ENCODE peak calls at places on chromosomes 5 and 9, in four cellular contexts. D is tibial artery, O is upper lobe of left lung, W is neural progenitor cell. P is an unnamed sample.

GRCh38 chr9:130607640-130608420 is 28.5 kb downstream of the FUBP3 start:
- DNase-seq in O (no peak), D (no peak), W (no peak), P (no peak)

GRCh38 chr9:91530829-91531228 is 107.2 kb upstream of the NFIL3 start:
- DNase-seq in W (no peak), O (no peak), D (no peak), P (no peak)

GRCh38 chr5:112548246-112548982 is 129.3 kb upstream of the EPB41L4A start:
- DNase-seq in W (no peak), D (no peak), O (peak; percentile 25), P (no peak)

GRCh38 chr9:121194730-121195129 is 6.9 kb downstream of the RAB14 start:
- DNase-seq in O (no peak), W (no peak), D (no peak), P (no peak)

GRCh38 chr5:56305551-56305950 is 72.4 kb upstream of the ANKRD55 start:
- DNase-seq in W (no peak), D (no peak), O (no peak), P (no peak)

GRCh38 chr9:119803679-119804078 is 434.4 kb upstream of the BRINP1 start:
- DNase-seq in O (no peak), D (no peak), W (no peak), P (no peak)

GRCh38 chr5:119287547-119288073 is 68.2 kb upstream of the TNFAIP8 start:
- DNase-seq in O (no peak), D (no peak), W (no peak), P (peak; percentile 30)

GRCh38 chr9:86175223-86175622 is 75.9 kb upstream of the GOLM1 start:
- DNase-seq in O (no peak), D (no peak), W (no peak), P (no peak)

GRCh38 chr9:75152416-75152815 is 64.1 kb downstream of the OSTF1 start:
- DNase-seq in D (no peak), O (no peak), W (no peak), P (peak; percentile 22)

GRCh38 chr9:74951725-74952151 is 974 bp downstream of the C9orf40 start:
- DNase-seq in O (peak; percentile 59), W (peak; percentile 58), D (peak; percentile 73), P (peak; percentile 54)

GRCh38 chr5:177366528-177367322 is 9.0 kb downstream of the RGS14 start:
- DNase-seq in W (peak; percentile 96), O (peak; percentile 90), D (peak; percentile 95), P (no peak)

GRCh38 chr5:72688926-72689325 is 127.5 kb upstream of the TNPO1 start:
- DNase-seq in D (no peak), O (no peak), W (no peak), P (no peak)
- H3K27me3 ChIP-seq in D (no peaks in the 10 kb centered on the region), O (no peaks in the 10 kb centered on the region), W (no peaks in the 10 kb centered on the region), P (peaks cover 3% of the 10 kb centered on the region)

GRCh38 chr5:142657446-142657845 is 28.4 kb downstream of the FGF1 start:
- DNase-seq in W (no peak), O (no peak), D (no peak), P (no peak)

GRCh38 chr5:142652563-142652962 is 33.3 kb downstream of the FGF1 start:
- DNase-seq in W (no peak), D (no peak), O (no peak), P (no peak)

GRCh38 chr5:142653321-142653720 is 32.6 kb downstream of the FGF1 start:
- DNase-seq in W (no peak), O (no peak), D (no peak), P (no peak)

GRCh38 chr5:142655339-142656267 is 30.3 kb downstream of the FGF1 start:
- DNase-seq in D (peak; percentile 92), W (peak; percentile 87), O (peak; percentile 76), P (peak; percentile 51)

GRCh38 chr5:142654578-142655042 is 31.3 kb downstream of the FGF1 start:
- DNase-seq in D (no peak), O (no peak), W (no peak), P (no peak)
- TF ChIP-seq CTCF in D (no peak), O (no peak), W (no peak), P (no peak)

DNA sequence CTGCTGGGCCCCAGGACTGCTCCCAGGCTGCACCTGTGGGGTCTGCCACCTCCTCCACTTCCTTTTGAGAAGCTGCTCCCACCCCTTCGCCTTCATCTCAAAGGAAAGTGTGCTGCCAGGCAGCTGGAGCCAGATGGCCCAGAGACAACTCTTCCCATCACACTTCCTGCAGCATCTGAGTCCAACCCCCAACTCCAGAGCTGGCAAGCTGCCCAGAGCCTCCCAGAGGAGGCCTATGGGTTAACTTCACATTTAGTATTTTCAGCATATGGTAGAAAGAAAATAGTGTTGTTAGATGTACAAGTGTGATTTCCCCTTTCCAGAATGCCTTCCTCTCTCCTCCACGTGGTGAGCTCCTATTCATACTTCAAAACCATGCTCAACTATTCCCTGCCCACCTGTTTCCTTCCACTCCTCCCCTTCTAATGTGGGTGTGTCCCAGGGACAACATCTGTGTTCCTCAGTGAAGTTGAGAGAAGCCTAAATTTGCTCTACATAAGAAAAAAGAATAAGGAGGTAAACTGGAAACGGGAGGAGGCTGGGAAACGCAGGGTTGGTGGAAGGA is 38.6 kb upstream of the KCNMB1 start:
- DNase-seq in D (peak; percentile 42), W (no peak), O (no peak), P (no peak)
- H3K27me3 ChIP-seq in D (peaks cover 52% of the 10 kb centered on the region), W (no peaks in the 10 kb centered on the region), O (no peaks in the 10 kb centered on the region), P (no peaks in the 10 kb centered on the region)

GRCh38 chr5:53917095-53917494 is 356.7 kb downstream of the NDUFS4 start:
- DNase-seq in D (no peak), W (no peak), O (no peak), P (no peak)
- TF ChIP-seq CTCF in D (no peak), W (peak; percentile 17), O (no peak), P (no peak)

DNA sequence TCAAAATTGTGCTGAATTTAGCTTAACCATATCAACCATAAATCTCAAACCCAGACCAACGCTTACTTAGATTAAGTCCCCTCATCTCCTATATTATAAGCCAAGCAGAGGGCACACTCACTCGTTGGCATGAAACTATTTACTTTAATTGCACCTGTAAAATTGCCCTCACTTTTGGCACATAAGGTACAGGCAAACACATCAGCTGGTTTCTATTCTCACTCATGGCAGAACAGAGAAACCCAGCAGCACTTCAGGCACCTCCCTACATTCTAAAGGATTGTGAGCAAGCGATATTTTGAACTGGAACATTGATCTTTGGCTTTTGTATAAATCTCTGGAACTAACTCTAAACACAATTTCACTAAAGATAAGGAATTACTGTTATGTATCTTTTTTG is 845.6 kb upstream of the CDH6 start:
- DNase-seq in W (no peak), O (no peak), D (no peak), P (no peak)
- H3K27me3 ChIP-seq in W (no peaks in the 10 kb centered on the region), O (no peaks in the 10 kb centered on the region), D (no peaks in the 10 kb centered on the region), P (no peaks in the 10 kb centered on the region)

DNA sequence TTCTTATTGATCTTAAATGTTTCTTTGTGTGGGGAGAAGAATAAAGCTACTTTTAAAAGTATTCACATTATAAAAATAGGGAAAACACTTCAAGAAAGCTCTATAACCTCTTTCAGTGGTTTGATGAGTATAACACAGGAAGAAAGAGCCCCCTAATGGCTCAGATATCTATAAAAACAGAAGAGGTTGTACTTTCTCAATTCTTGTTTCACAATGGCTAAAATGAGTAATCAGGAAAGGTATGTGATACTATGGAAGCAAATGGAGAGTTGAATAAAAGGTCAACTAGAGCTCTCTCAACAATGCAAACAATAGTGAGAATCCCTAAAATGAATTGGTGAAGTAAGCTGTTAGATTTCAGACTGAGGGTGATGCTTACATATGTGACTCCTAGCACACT is 584.6 kb upstream of the CDH18 start:
- DNase-seq in W (peak; percentile 5), D (no peak), O (no peak), P (no peak)
- TF ChIP-seq CTCF in W (peak; percentile 10), D (no peak), O (no peak), P (no peak)

DNA sequence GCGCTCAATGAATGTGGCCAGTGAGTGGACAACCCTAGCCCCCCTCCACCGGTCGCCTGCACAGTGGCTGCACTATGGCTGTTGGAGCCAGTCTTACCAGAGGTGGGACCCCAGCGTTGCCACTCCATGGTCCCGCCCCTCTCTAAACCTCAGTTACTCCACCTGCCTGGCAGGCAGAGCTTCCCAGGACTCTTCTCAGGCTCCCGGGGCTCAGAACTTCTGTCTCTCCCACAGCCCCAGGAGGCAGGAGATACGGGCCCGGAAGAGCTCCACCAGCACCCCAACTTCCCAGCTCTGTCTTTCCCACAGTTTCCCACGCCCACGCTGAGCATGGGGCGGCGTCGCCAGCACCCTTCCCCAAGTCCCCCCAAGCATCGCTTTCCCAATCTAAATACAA is 975 bp downstream of the RASGEF1C start:
- DNase-seq in W (peak; percentile 11), D (no peak), O (no peak), P (no peak)
- H3K27me3 ChIP-seq in W (peaks cover 35% of the 10 kb centered on the region), D (peaks cover 55% of the 10 kb centered on the region), O (no peaks in the 10 kb centered on the region), P (peaks cover 39% of the 10 kb centered on the region)